ENCODE peak calls at places on chromosome 11, in ten cellular contexts. Y is neuronal stem cell, W is body of pancreas, U is HAP-1, T is epithelial cell of proximal tubule, J is heart right ventricle, X is upper lobe of right lung, Z is cardiac muscle cell, F is mesenchymal stem cell, K is IMR-90. G is an unnamed sample.

GRCh38 chr11:84465040-84465439 is 1162.1 kb downstream of the DLG2 start:
- DNase-seq in J (no peak), W (no peak), U (no peak), T (peak), Z (no peak), F (no peak), K (no peak), Y (no peak), X (no peak), G (peak)

GRCh38 chr11:8034604-8035224 is 46.3 kb upstream of the TUB start:
- DNase-seq in W (no peak), Z (no peak), X (no peak), Y (no peak), F (no peak), U (no peak), J (no peak), K (no peak), T (no peak), G (no peak)

GRCh38 chr11:8099291-8099899 is 18.4 kb downstream of the TUB start:
- DNase-seq in J (peak), U (peak), F (peak), K (peak), W (peak), Y (peak), Z (peak), X (no peak), T (peak), G (peak)

GRCh38 chr11:23359297-23359696 is 499.0 kb upstream of the CCDC179 start:
- DNase-seq in K (peak), F (peak), Y (no peak), X (no peak), Z (peak), T (no peak), W (peak), J (no peak), U (peak), G (peak)

GRCh38 chr11:106695506-106695905 is 322.8 kb downstream of the GUCY1A2 start:
- DNase-seq in K (peak), U (no peak), Y (no peak), J (no peak), W (no peak), Z (peak), X (no peak), F (peak), T (peak), G (peak)

GRCh38 chr11:46315783-46316563 is 31.3 kb upstream of the DGKZ start:
- DNase-seq in K (no peak), T (no peak), U (no peak), F (no peak), X (no peak), Z (peak), W (peak), Y (no peak), J (peak), G (no peak)

GRCh38 chr11:85682330-85683305 is 3.4 kb downstream of the CCDC89 start:
- DNase-seq in Z (peak), Y (no peak), X (peak), K (peak), J (peak), W (peak), U (no peak), F (no peak), T (no peak), G (peak)

GRCh38 chr11:8905528-8906165 is 5.3 kb upstream of the AKIP1 start:
- DNase-seq in X (no peak), Y (no peak), K (peak), U (no peak), T (no peak), J (no peak), W (no peak), F (peak), Z (peak), G (peak)

GRCh38 chr11:35905901-35906661 is 37.8 kb upstream of the LDLRAD3 start:
- DNase-seq in Z (peak), Y (no peak), X (no peak), U (no peak), F (no peak), T (no peak), K (peak), W (no peak), J (no peak), G (peak)

GRCh38 chr11:24779791-24780190 is 282.9 kb downstream of the LUZP2 start:
- DNase-seq in K (no peak), Z (peak), X (no peak), W (no peak), Y (no peak), T (no peak), U (no peak), F (no peak), J (no peak), G (peak)

GRCh38 chr11:27046956-27047355 is 6.3 kb downstream of the BBOX1 start:
- DNase-seq in J (no peak), X (no peak), U (no peak), W (no peak), K (no peak), Z (no peak), Y (no peak), F (no peak), T (no peak), G (no peak)

GRCh38 chr11:88709567-88709966 is 356.2 kb downstream of the GRM5 start:
- DNase-seq in X (no peak), Z (no peak), F (no peak), T (no peak), J (no peak), W (no peak), K (no peak), Y (no peak), U (no peak), G (no peak)

GRCh38 chr11:45909594-45910475 is 2.8 kb upstream of the FREY1 start:
- DNase-seq in T (no peak), U (no peak), W (no peak), K (no peak), Y (no peak), Z (no peak), J (no peak), F (no peak), X (no peak), G (no peak)

GRCh38 chr11:2775083-2775625 is 75.4 kb upstream of the KCNQ1OT1 start:
- DNase-seq in X (peak), W (peak), U (no peak), T (no peak), F (no peak), Z (no peak), K (no peak), J (peak), Y (no peak), G (no peak)

GRCh38 chr11:66609951-66610617 is 6.3 kb upstream of the RBM14 start:
- DNase-seq in Z (no peak), U (no peak), W (no peak), K (no peak), F (no peak), J (no peak), X (no peak), T (no peak), Y (no peak), G (no peak)

GRCh38 chr11:57751676-57752253 is at the start of gene BTBD18:
- DNase-seq in W (peak), K (peak), F (peak), J (peak), Z (peak), X (no peak), T (peak), Y (no peak), U (no peak), G (peak)

GRCh38 chr11:60130496-60130895 is 42.0 kb downstream of the MS4A2 start:
- DNase-seq in F (peak), T (no peak), X (no peak), J (peak), Y (peak), W (peak), K (no peak), Z (peak), U (peak), G (peak)
- H3K4me3 ChIP-seq in F (no peak), T (no peak), X (no peak), J (no peak), Y (no peak), W (no peak), K (no peak), Z (no peak), U (no peak), G (no peak)

GRCh38 chr11:132792341-132793140 is 739.8 kb downstream of the OPCML start:
- DNase-seq in Z (no peak), X (no peak), Y (no peak), U (no peak), T (no peak), W (no peak), K (no peak), J (no peak), F (no peak), G (no peak)
- H3K4me3 ChIP-seq in Z (no peak), X (no peak), Y (no peak), U (no peak), T (no peak), W (no peak), K (no peak), J (no peak), F (no peak), G (no peak)

GRCh38 chr11:121833970-121834369 is 282.0 kb downstream of the BLID start:
- DNase-seq in Z (no peak), K (no peak), W (no peak), J (no peak), X (no peak), Y (no peak), F (no peak), U (no peak), T (no peak), G (peak)

GRCh38 chr11:121829159-121829643 is 286.8 kb downstream of the BLID start:
- DNase-seq in Z (peak), U (no peak), X (no peak), Y (no peak), W (no peak), K (peak), F (peak), T (no peak), J (peak), G (peak)
- H3K4me3 ChIP-seq in Z (no peak), U (no peak), X (no peak), Y (no peak), W (no peak), K (no peak), F (no peak), T (no peak), J (no peak), G (no peak)

GRCh38 chr11:827146-827860 is 416 bp upstream of the CRACR2B start:
- DNase-seq in U (no peak), K (no peak), W (peak), F (no peak), X (peak), Y (no peak), T (no peak), J (no peak), Z (no peak), G (no peak)
- H3K4me3 ChIP-seq in U (peak), K (no peak), W (peak), F (peak), X (peak), Y (peak), T (peak), J (peak), Z (peak), G (no peak)

DNA sequence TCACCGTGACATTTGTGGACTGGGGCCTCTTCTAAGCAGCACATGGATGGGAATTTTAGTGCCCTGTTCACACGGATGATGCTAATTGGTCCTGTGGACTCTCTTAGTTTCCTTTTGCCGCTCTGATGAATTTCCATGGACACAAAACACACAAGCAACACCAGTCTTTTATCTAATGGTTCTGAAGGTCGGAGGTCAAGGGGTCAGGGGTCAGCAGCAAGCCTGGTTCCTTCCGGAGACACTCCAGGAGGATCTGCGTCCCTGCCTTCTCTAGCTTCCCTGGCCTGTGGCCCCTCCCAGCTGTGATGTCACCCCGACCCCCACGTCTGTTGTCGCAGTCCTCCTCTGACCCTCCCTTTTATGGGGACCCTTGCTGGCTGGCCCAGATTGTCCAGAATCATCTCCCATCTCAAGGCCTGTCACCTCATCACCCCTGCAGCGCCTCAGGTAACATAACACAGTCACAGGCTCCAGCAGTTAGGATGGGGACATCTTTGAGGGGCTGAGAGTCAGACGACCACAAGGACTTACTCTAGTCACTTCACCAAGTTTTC is 6.8 kb downstream of the NADSYN1 start:
- DNase-seq in J (no peak), U (no peak), F (no peak), X (no peak), Z (no peak), Y (no peak), T (no peak), W (no peak), K (no peak), G (no peak)
- H3K4me3 ChIP-seq in J (no peak), U (no peak), F (no peak), X (no peak), Z (no peak), Y (no peak), T (no peak), W (no peak), K (no peak), G (no peak)

DNA sequence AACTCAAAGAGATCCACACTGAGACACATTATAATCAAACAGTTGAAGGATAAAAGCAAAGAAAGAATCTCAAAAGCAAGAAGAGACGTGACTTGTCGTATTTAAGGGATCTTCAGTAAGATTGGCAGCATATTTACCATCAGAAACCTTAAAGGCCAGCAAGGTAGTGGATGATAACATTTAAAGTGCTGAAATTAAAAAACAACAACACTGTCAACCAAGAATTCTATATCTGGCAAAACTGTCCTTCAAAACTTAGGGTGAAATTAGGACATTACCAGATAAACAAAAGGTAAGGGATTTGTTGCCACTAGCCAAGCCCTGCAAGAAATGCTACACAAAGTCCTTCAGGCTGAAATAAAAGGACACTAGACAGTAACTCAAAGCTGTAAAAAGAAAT is 11.0 kb upstream of the MUC5B start:
- DNase-seq in Y (no peak), U (no peak), W (no peak), Z (no peak), F (no peak), X (no peak), K (no peak), T (no peak), J (no peak), G (no peak)
- H3K4me3 ChIP-seq in Y (no peak), U (no peak), W (no peak), Z (no peak), F (no peak), X (no peak), K (no peak), T (no peak), J (no peak), G (no peak)

DNA sequence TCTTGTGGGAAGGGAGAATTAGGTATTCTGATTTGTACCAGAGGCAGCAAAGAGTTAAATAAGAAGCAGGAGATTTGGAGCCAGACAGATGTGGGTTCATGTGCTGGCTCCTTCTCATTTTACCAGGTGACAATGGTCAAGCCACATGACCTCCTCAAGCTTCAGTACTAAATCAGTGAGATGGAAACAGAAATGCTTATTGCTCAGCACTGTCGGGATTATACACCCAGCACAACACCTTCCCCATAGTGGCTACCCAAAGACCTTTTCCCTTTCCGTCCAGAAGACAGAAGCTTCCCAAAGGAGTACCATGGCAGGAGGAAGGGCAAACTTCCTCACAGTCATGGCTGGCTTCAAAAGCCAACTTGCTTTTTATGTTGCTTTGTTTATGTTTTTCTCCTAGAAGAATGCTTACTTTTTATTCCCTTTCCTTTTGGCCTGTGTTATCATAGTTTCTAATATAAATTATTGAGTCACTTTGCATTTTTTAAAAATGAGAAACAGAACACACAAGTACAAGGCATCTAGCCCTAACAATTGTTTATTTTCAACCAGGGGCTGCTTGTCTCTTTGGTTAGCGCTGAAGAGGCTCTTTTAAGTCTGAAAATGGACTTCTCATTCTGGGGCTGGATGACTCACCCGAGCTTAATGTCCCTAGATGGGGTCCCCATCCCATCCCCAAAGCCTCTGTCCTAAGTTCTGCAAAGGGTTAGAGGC is 181.6 kb upstream of the ZBED5 start:
- DNase-seq in T (no peak), W (no peak), Z (no peak), F (peak), K (peak), Y (no peak), U (no peak), X (no peak), J (no peak), G (no peak)
- H3K4me3 ChIP-seq in T (no peak), W (no peak), Z (no peak), F (no peak), K (no peak), Y (no peak), U (no peak), X (no peak), J (no peak), G (no peak)

DNA sequence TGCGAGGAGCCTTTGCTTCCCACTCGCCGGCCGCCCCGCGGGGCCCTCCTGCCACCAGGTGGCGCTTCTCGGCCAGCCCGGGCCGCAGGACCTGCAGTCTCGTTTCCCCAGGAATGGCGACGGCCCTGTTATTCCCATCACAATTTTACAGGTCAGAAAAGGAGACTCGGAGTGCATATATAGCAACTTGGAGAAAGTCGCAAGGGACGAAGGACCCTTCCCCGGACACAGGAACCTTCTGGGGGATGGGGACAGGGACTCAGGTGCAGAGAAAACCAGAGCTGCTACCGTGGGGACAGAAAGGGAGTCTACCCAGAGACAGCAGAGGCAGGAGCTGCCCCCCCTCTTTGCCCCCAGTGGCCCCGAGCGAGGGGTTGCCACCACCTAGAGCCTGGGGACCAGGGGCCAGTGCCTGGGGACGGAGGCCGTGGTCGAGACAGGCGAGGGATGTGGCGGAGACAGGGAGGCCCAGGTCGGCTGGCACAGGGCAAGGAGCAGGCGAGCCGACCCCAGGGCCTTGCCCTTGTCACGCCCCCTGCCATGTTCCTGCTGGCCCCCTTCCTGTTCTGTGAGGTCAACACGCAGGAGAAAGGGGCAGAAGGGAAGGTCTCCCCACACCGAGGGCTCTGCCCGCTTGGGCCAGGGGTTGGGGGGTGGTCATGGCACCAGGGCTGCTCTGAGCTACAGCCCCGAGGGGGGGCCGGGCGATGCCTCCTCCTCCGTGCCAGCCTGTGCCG is 3.5 kb upstream of the KRTAP5-6 start:
- DNase-seq in Z (peak), K (peak), Y (peak), X (peak), U (peak), T (peak), F (peak), J (peak), W (peak), G (peak)
- H3K4me3 ChIP-seq in Z (peak), K (no peak), Y (peak), X (peak), U (peak), T (peak), F (no peak), J (peak), W (no peak), G (no peak)

DNA sequence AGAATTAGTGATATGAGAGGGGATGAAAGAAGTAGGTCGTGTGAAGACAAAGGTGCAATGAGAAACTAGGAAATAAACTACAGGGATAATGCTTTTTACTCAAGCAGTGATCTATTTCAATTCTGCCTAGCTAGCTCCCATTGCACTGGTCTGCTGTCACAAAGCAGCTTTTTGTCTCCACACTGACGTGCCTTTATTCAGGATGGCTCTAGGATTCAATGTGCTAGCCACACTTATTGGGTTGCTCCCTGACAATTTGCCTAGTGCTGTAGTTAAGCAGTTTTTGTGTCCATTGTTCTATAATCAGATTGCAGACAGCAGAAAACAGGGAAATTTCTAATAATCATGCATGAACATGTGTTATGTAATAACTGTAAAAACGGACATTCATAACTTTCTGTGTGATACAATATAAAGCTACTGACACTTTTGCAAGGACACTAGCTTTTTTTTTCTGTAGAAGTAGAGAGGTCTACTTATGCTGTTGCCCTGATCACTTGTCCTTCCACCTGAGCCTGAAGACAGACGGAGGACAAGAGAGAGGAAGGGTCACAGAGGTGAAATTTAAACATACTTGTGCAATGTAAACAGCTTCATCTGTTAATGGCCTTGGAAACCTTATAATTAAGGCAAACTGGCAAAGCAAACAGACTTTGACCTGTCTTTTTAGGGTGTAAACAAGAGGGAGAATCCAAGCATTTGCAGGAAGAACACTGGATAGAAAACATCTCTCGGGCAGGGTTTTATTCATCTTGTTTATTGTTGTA is 269.6 kb downstream of the LRRC4C start:
- DNase-seq in K (no peak), X (no peak), J (no peak), W (no peak), Z (no peak), Y (no peak), T (no peak), U (no peak), F (no peak), G (no peak)
- H3K4me3 ChIP-seq in K (no peak), X (no peak), J (no peak), W (no peak), Z (no peak), Y (no peak), T (no peak), U (no peak), F (no peak), G (no peak)